ENCODE peak calls at places on chromosome 20, in six cellular contexts. H is mesenchymal stem cell, M is neuronal stem cell, L is H1, Q is trophoblast cell, E is IMR-90. P is an unnamed sample.
A peak's percentile ranks its signal among the peaks of the same experiment; 100 is the strongest.

GRCh38 chr20:63186528-63187316 is 29.2 kb downstream of the YTHDF1 start:
- DNase-seq in M (no peak), H (peak; percentile 10), E (no peak), Q (peak; percentile 24), L (no peak), P (peak; percentile 36)

GRCh38 chr20:62104234-62104789 is 18.0 kb upstream of the LSM14B start:
- DNase-seq in M (no peak), Q (no peak), E (no peak), L (no peak), H (no peak), P (no peak)

GRCh38 chr20:25081730-25082497 is at the start of gene VSX1:
- DNase-seq in H (no peak), E (no peak), Q (no peak), M (no peak), L (peak; percentile 58), P (no peak)

GRCh38 chr20:18313410-18313809 is 25.1 kb downstream of the ZNF133 start:
- DNase-seq in L (no peak), M (no peak), Q (no peak), H (no peak), E (no peak), P (no peak)

GRCh38 chr20:39072653-39073052 is 110.5 kb downstream of the DHX35 start:
- DNase-seq in E (no peak), M (no peak), H (no peak), Q (no peak), L (no peak), P (no peak)

GRCh38 chr20:63673951-63674350 is 15.8 kb downstream of the RTEL1 start:
- DNase-seq in E (no peak), L (no peak), M (no peak), Q (no peak), H (no peak), P (no peak)

GRCh38 chr20:17621229-17621968 is 51.5 kb downstream of the DSTN start:
- DNase-seq in Q (no peak), M (no peak), L (no peak), H (no peak), E (no peak), P (no peak)

GRCh38 chr20:1332749-1333300 is 3.9 kb upstream of the SDCBP2 start:
- DNase-seq in L (peak; percentile 17), E (no peak), Q (no peak), M (no peak), H (no peak), P (no peak)

GRCh38 chr20:37071481-37071911 is 24.3 kb downstream of the RBL1 start:
- DNase-seq in H (peak; percentile 81), Q (peak; percentile 79), M (no peak), E (peak; percentile 67), L (no peak), P (peak; percentile 6)

GRCh38 chr20:37564388-37565133 is 36.9 kb upstream of the BLCAP start:
- DNase-seq in Q (peak; percentile 72), L (peak; percentile 93), M (peak; percentile 62), H (peak; percentile 22), E (no peak), P (peak; percentile 53)

GRCh38 chr20:8361008-8361652 is 229.1 kb downstream of the PLCB1 start:
- DNase-seq in M (no peak), H (peak; percentile 12), Q (peak; percentile 37), L (no peak), E (peak; percentile 58), P (peak; percentile 33)

GRCh38 chr20:48098099-48098498 is 312.8 kb upstream of the SULF2 start:
- DNase-seq in E (no peak), M (no peak), H (peak; percentile 3), Q (no peak), L (no peak), P (no peak)

GRCh38 chr20:62922451-62922921 is 3.8 kb downstream of the DIDO1 start:
- DNase-seq in Q (no peak), E (no peak), L (no peak), H (no peak), M (no peak), P (no peak)

GRCh38 chr20:20666359-20666758 is 46.1 kb downstream of the RALGAPA2 start:
- DNase-seq in M (no peak), E (no peak), Q (no peak), H (no peak), L (no peak), P (no peak)

GRCh38 chr20:64222851-64223525 is 32.6 kb upstream of the PCMTD2 start:
- DNase-seq in Q (no peak), L (no peak), E (no peak), H (no peak), M (no peak), P (no peak)

GRCh38 chr20:60020251-60020650 is 62.0 kb downstream of the CDH26 start:
- DNase-seq in Q (no peak), L (no peak), H (no peak), M (no peak), E (no peak), P (no peak)

GRCh38 chr20:29410805-29411457 is 1846.5 kb upstream of the DEFB115 start:
- DNase-seq in H (no peak), M (no peak), E (no peak), Q (no peak), L (no peak), P (no peak)

GRCh38 chr20:33649201-33649631 is 12.9 kb upstream of the C20orf144 start:
- DNase-seq in H (no peak), M (no peak), E (no peak), L (no peak), Q (no peak), P (no peak)

GRCh38 chr20:36311854-36312723 is 6.0 kb downstream of the DLGAP4 start:
- DNase-seq in Q (no peak), L (no peak), M (no peak), H (no peak), E (no peak), P (no peak)

GRCh38 chr20:13800728-13801134 is 15.9 kb downstream of the NDUFAF5 start:
- DNase-seq in H (peak; percentile 65), L (no peak), Q (peak; percentile 9), E (peak; percentile 85), M (no peak), P (no peak)

GRCh38 chr20:33832113-33832853 is 21.1 kb downstream of the CHMP4B start:
- DNase-seq in H (no peak), M (no peak), Q (no peak), L (no peak), E (peak; percentile 21), P (no peak)

GRCh38 chr20:57400821-57401564 is 9.8 kb downstream of the RBM38 start:
- DNase-seq in L (no peak), E (no peak), M (no peak), H (no peak), Q (no peak), P (no peak)
- H3K4me3 ChIP-seq in L (no peak overlapping the region), E (no peak overlapping the region), M (no peak overlapping the region), H (no peak overlapping the region), Q (peak overlapping the region; percentile 4), P (no peak overlapping the region)

GRCh38 chr20:58374027-58374850 is 14.8 kb upstream of the VAPB start:
- DNase-seq in Q (peak; percentile 28), M (no peak), E (no peak), L (peak; percentile 61), H (no peak), P (peak; percentile 44)
- H2BK120ac ChIP-seq in Q (no peak overlapping the region), M (no peak overlapping the region), E (no peak overlapping the region), L (peak overlapping the region; percentile 81), H (no peak overlapping the region), P (no peak overlapping the region)

GRCh38 chr20:50110141-50111047 is 2.6 kb downstream of the UBE2V1 start:
- DNase-seq in Q (peak; percentile 87), H (peak; percentile 50), E (no peak), M (no peak), L (no peak), P (peak; percentile 65)
- H3K4me3 ChIP-seq in Q (no peak overlapping the region), H (no peak overlapping the region), E (no peak overlapping the region), M (no peak overlapping the region), L (no peak overlapping the region), P (no peak overlapping the region)

GRCh38 chr20:49579874-49580817 is 12.2 kb upstream of the PTGIS start:
- DNase-seq in E (peak; percentile 85), M (no peak), Q (no peak), L (no peak), H (no peak), P (no peak)
- H2BK120ac ChIP-seq in E (peak overlapping the region; percentile 92), M (no peak overlapping the region), Q (no peak overlapping the region), L (no peak overlapping the region), H (no peak overlapping the region), P (no peak overlapping the region)

GRCh38 chr20:51461306-51461705 is 81.2 kb downstream of the NFATC2 start:
- DNase-seq in E (no peak), M (no peak), H (no peak), L (no peak), Q (no peak), P (no peak)
- H3K4me3 ChIP-seq in E (no peak overlapping the region), M (no peak overlapping the region), H (no peak overlapping the region), L (no peak overlapping the region), Q (no peak overlapping the region), P (no peak overlapping the region)

GRCh38 chr20:53867741-53868351 is 202.5 kb downstream of the BCAS1 start:
- DNase-seq in Q (peak; percentile 39), H (no peak), L (no peak), M (no peak), E (no peak), P (no peak)

GRCh38 chr20:53865905-53866786 is 204.2 kb downstream of the BCAS1 start:
- DNase-seq in H (peak; percentile 90), M (peak; percentile 52), Q (peak; percentile 95), E (peak; percentile 77), L (no peak), P (peak; percentile 93)

GRCh38 chr20:53870426-53871199 is 199.8 kb downstream of the BCAS1 start:
- DNase-seq in L (no peak), M (no peak), E (no peak), H (no peak), Q (no peak), P (peak; percentile 55)

GRCh38 chr20:53869466-53870258 is 200.7 kb downstream of the BCAS1 start:
- DNase-seq in H (peak; percentile 78), Q (peak; percentile 91), L (no peak), M (peak; percentile 50), E (peak; percentile 74), P (peak; percentile 91)

GRCh38 chr20:53866787-53867740 is 203.3 kb downstream of the BCAS1 start:
- DNase-seq in L (no peak), M (no peak), E (no peak), Q (peak; percentile 78), H (peak; percentile 68), P (peak; percentile 71)
- H2BK120ac ChIP-seq in L (peak overlapping the region; percentile 92), M (no peak overlapping the region), E (peak overlapping the region; percentile 89), Q (peak overlapping the region; percentile 87), H (peak overlapping the region; percentile 61), P (peak overlapping the region; percentile 45)

DNA sequence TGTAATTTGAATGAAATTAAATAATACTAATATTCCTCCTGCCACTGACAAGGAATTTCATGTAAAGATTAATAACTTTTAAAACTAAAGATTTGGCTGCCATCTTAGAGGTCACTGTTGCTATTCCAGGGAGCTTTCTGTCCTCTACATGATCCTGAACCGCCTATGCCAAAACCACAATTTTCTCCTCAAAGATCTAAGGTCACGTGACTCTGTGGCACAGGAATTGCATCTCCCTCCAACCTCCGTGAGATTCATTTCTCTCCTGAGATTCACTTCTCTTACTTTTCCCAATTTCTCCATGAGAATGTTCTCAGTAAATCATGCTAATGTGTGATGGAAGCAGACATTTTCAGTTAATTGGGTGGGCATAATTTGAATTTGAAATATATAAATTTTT is 379.6 kb upstream of the TSHZ2 start:
- DNase-seq in L (no peak), Q (no peak), E (no peak), H (no peak), M (no peak), P (no peak)
- H3K4me3 ChIP-seq in L (no peak overlapping the region), Q (no peak overlapping the region), E (no peak overlapping the region), H (no peak overlapping the region), M (no peak overlapping the region), P (no peak overlapping the region)